ENCODE peak calls at places on chromosomes 5 and 9, in nine cellular contexts. I is amniotic stem cell, C is C1 segment of cervical spinal cord, G is amygdala, B is AG09319, L is fibroblast of the aortic adventitia, Q is LHCN-M2, S is progenitor cell of endocrine pancreas, H is T-helper 22 cell. E is an unnamed sample.
A peak's percentile ranks its signal among the peaks of the same experiment; 100 is the strongest.

GRCh38 chr5:93192107-93192506 is 388.9 kb downstream of the NR2F1-AS1 start:
- DNase-seq in L (peak; percentile 77), I (peak; percentile 73), C (no peak), S (no peak), B (peak; percentile 72), G (no peak), Q (peak; percentile 94), H (no peak), E (peak; percentile 74)

GRCh38 chr5:40236001-40236400 is 443.7 kb upstream of the PTGER4 start:
- DNase-seq in G (no peak), C (no peak), B (no peak), H (no peak), S (no peak), I (no peak), Q (peak; percentile 53), L (no peak), E (no peak)

GRCh38 chr5:14700478-14701436 is 36.2 kb downstream of the OTULIN start:
- DNase-seq in H (no peak), Q (no peak), C (no peak), G (no peak), B (no peak), L (peak; percentile 21), I (no peak), S (no peak), E (no peak)

GRCh38 chr9:124756011-124756410 is 15.1 kb downstream of the NR6A1 start:
- DNase-seq in I (no peak), G (no peak), Q (no peak), H (no peak), C (no peak), S (no peak), B (no peak), L (no peak), E (no peak)

GRCh38 chr5:121841900-121842299 is 9.8 kb upstream of the FTMT start:
- DNase-seq in C (no peak), H (no peak), L (no peak), Q (no peak), I (peak; percentile 11), G (no peak), S (no peak), B (no peak), E (no peak)

GRCh38 chr9:89444212-89444611 is 53.7 kb downstream of the SEMA4D start:
- DNase-seq in G (no peak), Q (no peak), L (no peak), I (no peak), C (no peak), B (no peak), H (peak; percentile 51), S (no peak), E (no peak)

GRCh38 chr5:167254150-167254549 is 1037.3 kb upstream of the WWC1 start:
- DNase-seq in Q (no peak), G (no peak), L (no peak), I (no peak), B (no peak), S (no peak), H (no peak), C (no peak), E (no peak)

GRCh38 chr9:34501889-34502425 is 20.8 kb downstream of the ENHO start:
- DNase-seq in B (peak; percentile 31), S (no peak), I (no peak), H (no peak), L (peak; percentile 96), G (peak; percentile 95), Q (no peak), C (peak; percentile 79), E (peak; percentile 29)

GRCh38 chr5:56148453-56148971 is 84.6 kb downstream of the ANKRD55 start:
- DNase-seq in C (no peak), Q (no peak), L (no peak), B (no peak), S (no peak), G (no peak), I (no peak), H (no peak), E (no peak)

GRCh38 chr5:141095263-141095641 is 837 bp downstream of the PCDHB2 start:
- DNase-seq in B (no peak), Q (no peak), H (no peak), I (no peak), G (no peak), C (no peak), S (no peak), L (no peak), E (no peak)

GRCh38 chr5:149175346-149176113 is 34.2 kb downstream of the ABLIM3 start:
- DNase-seq in G (no peak), S (no peak), L (no peak), I (no peak), B (no peak), H (no peak), C (no peak), Q (no peak), E (no peak)